ENCODE peak calls at places on chromosomes 16 and 17, in six cellular contexts. V is memory B cell; J is SJCRH30; L is CD4-positive, alpha-beta T cell; E is osteocyte; W is germinal center. N is an unnamed sample.

GRCh38 chr17:45127209-45127582 is 5.1 kb downstream of the PLCD3 start:
- DNase-seq in J (no peak), E (no peak), W (no peak), V (no peak), L (no peak), N (peak; percentile 10)

GRCh38 chr17:67359960-67360817 is 6.2 kb downstream of the PSMD12 start:
- DNase-seq in E (no peak), L (peak; percentile 67), V (no peak), W (peak; percentile 30), J (no peak), N (peak; percentile 41)

GRCh38 chr17:64024781-64025731 is 4.6 kb upstream of the ICAM2 start:
- DNase-seq in L (peak; percentile 71), V (no peak), J (no peak), W (no peak), E (no peak), N (no peak)

GRCh38 chr16:47018223-47018891 is 44.9 kb upstream of the DNAJA2 start:
- DNase-seq in J (no peak), V (peak; percentile 58), W (peak; percentile 86), E (no peak), L (peak; percentile 13), N (peak; percentile 56)

GRCh38 chr16:86088287-86088686 is 189.3 kb downstream of the IRF8 start:
- DNase-seq in V (no peak), W (no peak), E (no peak), J (no peak), L (no peak), N (no peak)

GRCh38 chr17:74369221-74369620 is 1.9 kb downstream of the GPR142 start:
- DNase-seq in V (no peak), L (peak; percentile 46), E (no peak), W (no peak), J (no peak), N (no peak)

GRCh38 chr17:80477647-80478478 is 1.5 kb upstream of the NPTX1 start:
- DNase-seq in W (no peak), J (no peak), L (no peak), E (no peak), V (no peak), N (peak; percentile 81)

GRCh38 chr16:57984443-57985203 is 13.7 kb upstream of the CNGB1 start:
- DNase-seq in L (peak; percentile 92), E (peak; percentile 91), J (no peak), W (peak; percentile 91), V (peak; percentile 81), N (peak; percentile 99)

GRCh38 chr16:67648088-67648763 is 3.3 kb downstream of the CARMIL2 start:
- DNase-seq in E (no peak), J (no peak), L (no peak), V (no peak), W (no peak), N (peak; percentile 18)